ENCODE peak calls at places on chromosomes 16 and 17, in ten cellular contexts. W is SJSA1, Q is non-pigmented ciliary epithelial cell, J is aorta, R is BJ, O is NCI-H1417, D is adipocyte, L is lower lobe of right lung, K is pons, C is anterior cingulate cortex. B is an unnamed sample.
A peak's percentile ranks its signal among the peaks of the same experiment; 100 is the strongest.

GRCh38 chr17:35804658-35805192 is 4.6 kb upstream of the TAF15 start:
- DNase-seq in W (peak; percentile 60), Q (peak; percentile 81), J (no peak), R (peak; percentile 79), O (peak; percentile 53), D (peak; percentile 98), L (no peak), K (peak; percentile 93), C (no peak), B (no peak)

GRCh38 chr16:49440156-49441065 is 66.8 kb downstream of the C16orf78 start:
- DNase-seq in W (no peak), Q (no peak), J (peak; percentile 59), R (no peak), O (no peak), D (no peak), L (no peak), K (no peak), C (peak; percentile 7), B (no peak)

GRCh38 chr16:75555213-75555706 is 792 bp downstream of the TMEM231 start:
- DNase-seq in W (peak; percentile 91), Q (peak; percentile 56), J (peak; percentile 92), R (peak; percentile 33), O (peak; percentile 62), D (peak; percentile 95), L (peak; percentile 78), K (peak; percentile 89), C (peak; percentile 77), B (peak; percentile 87)

GRCh38 chr16:21645261-21645721 is 7.1 kb downstream of the IGSF6 start:
- DNase-seq in W (no peak), Q (no peak), J (no peak), R (no peak), O (no peak), D (peak; percentile 28), L (no peak), K (peak; percentile 79), C (no peak), B (no peak)

GRCh38 chr17:4747847-4748246 is 8.1 kb upstream of the CXCL16 start:
- DNase-seq in W (no peak), Q (no peak), J (no peak), R (no peak), O (no peak), D (no peak), L (peak; percentile 45), K (peak; percentile 75), C (no peak), B (no peak)

GRCh38 chr17:42536372-42537155 is 523 bp downstream of the NAGLU start:
- DNase-seq in W (peak; percentile 91), Q (no peak), J (peak; percentile 96), R (no peak), O (peak; percentile 74), D (peak; percentile 80), L (peak; percentile 92), K (no peak), C (no peak), B (peak; percentile 91)

GRCh38 chr17:36197389-36197708 is 791 bp upstream of the CCL3L1 start:
- DNase-seq in W (peak; percentile 20), Q (no peak), J (no peak), R (no peak), O (no peak), D (no peak), L (no peak), K (no peak), C (no peak), B (no peak)

GRCh38 chr17:16583781-16584180 is 14.8 kb upstream of the ZNF287 start:
- DNase-seq in W (no peak), Q (no peak), J (no peak), R (no peak), O (no peak), D (no peak), L (no peak), K (no peak), C (no peak), B (no peak)

GRCh38 chr16:57539072-57539796 is 2.9 kb upstream of the CCDC102A start:
- DNase-seq in W (peak; percentile 22), Q (no peak), J (peak; percentile 35), R (no peak), O (no peak), D (no peak), L (peak; percentile 14), K (no peak), C (no peak), B (no peak)

GRCh38 chr17:37571674-37572073 is 37.5 kb downstream of the SYNRG start:
- DNase-seq in W (no peak), Q (no peak), J (no peak), R (no peak), O (no peak), D (no peak), L (no peak), K (no peak), C (no peak), B (no peak)

GRCh38 chr17:12627177-12627629 is 38.5 kb upstream of the MYOCD start:
- DNase-seq in W (peak; percentile 96), Q (peak; percentile 89), J (peak; percentile 87), R (peak; percentile 88), O (no peak), D (peak; percentile 87), L (no peak), K (no peak), C (no peak), B (no peak)

GRCh38 chr17:79646721-79647455 is 36.0 kb upstream of the RBFOX3 start:
- DNase-seq in W (peak; percentile 33), Q (no peak), J (no peak), R (no peak), O (no peak), D (no peak), L (no peak), K (no peak), C (no peak), B (peak; percentile 7)

GRCh38 chr17:42214156-42214555 is 19.9 kb upstream of the GHDC start:
- DNase-seq in W (no peak), Q (no peak), J (no peak), R (no peak), O (no peak), D (no peak), L (no peak), K (no peak), C (no peak), B (no peak)

GRCh38 chr16:23901178-23902131 is 65.7 kb downstream of the PRKCB start:
- DNase-seq in W (no peak), Q (no peak), J (no peak), R (no peak), O (no peak), D (no peak), L (no peak), K (no peak), C (no peak), B (no peak)